ENCODE peak calls at places on chromosome 3, in seven cellular contexts. C is fibroblast of lung; M is ovary; W is cardiac fibroblast; K is IMR-90; V is naive thymus-derived CD4-positive, alpha-beta T cell; E is COR-L47. N is an unnamed sample.

GRCh38 chr3:117793684-117794304 is 1084.2 kb downstream of the TUSC7 start:
- DNase-seq in C (peak), M (no peak), W (no peak), K (peak), V (no peak), E (no peak), N (peak)

GRCh38 chr3:194995922-194996321 is 275.0 kb downstream of the XXYLT1 start:
- DNase-seq in C (no peak), M (no peak), W (no peak), K (no peak), V (no peak), E (no peak), N (no peak)

GRCh38 chr3:162845918-162846317 is 1349.3 kb downstream of the OTOL1 start:
- DNase-seq in C (no peak), M (no peak), W (no peak), K (no peak), V (no peak), E (peak), N (no peak)

GRCh38 chr3:170862618-170863374 is 7.2 kb downstream of the RPL22L1 start:
- DNase-seq in C (peak), M (no peak), W (peak), K (peak), V (no peak), E (no peak), N (peak)

GRCh38 chr3:26631385-26631738 is 8.8 kb downstream of the LRRC3B start:
- DNase-seq in C (no peak), M (no peak), W (no peak), K (no peak), V (no peak), E (no peak), N (no peak)

GRCh38 chr3:159785276-159785675 is 203.4 kb upstream of the IL12A start:
- DNase-seq in C (peak), M (no peak), W (peak), K (peak), V (no peak), E (no peak), N (no peak)

GRCh38 chr3:156575661-156576450 is 20.9 kb upstream of the SSR3 start:
- DNase-seq in C (no peak), M (no peak), W (no peak), K (no peak), V (no peak), E (no peak), N (no peak)

GRCh38 chr3:197151562-197151961 is 121.9 kb upstream of the MELTF start:
- DNase-seq in C (peak), M (no peak), W (peak), K (peak), V (no peak), E (peak), N (peak)

GRCh38 chr3:117706037-117706436 is 996.5 kb downstream of the TUSC7 start:
- DNase-seq in C (peak), M (no peak), W (peak), K (peak), V (no peak), E (no peak), N (peak)

GRCh38 chr3:182690163-182690562 is 103.1 kb upstream of the ATP11B start:
- DNase-seq in C (no peak), M (no peak), W (no peak), K (no peak), V (no peak), E (no peak), N (no peak)

N was measured in fibroblast of gingiva.